ENCODE peak calls at places on chromosomes 13 and 19, in nine cellular contexts. O, K, Z, G, I, D, C, Y and N are unnamed samples.

GRCh38 chr19:12867120-12868099 is 13.8 kb downstream of the DNASE2 start:
- DNase-seq in O (peak; percentile 66), K (no peak), Z (no peak), G (peak; percentile 55), I (peak; percentile 88), D (peak; percentile 85), C (no peak), Y (peak; percentile 73), N (peak; percentile 21)

GRCh38 chr13:97573011-97573410 is 139.0 kb downstream of the RAP2A start:
- DNase-seq in O (no peak), K (no peak), Z (no peak), G (no peak), I (no peak), D (no peak), C (no peak), Y (no peak), N (no peak)

GRCh38 chr13:113837554-113838355 is 26.1 kb downstream of the GAS6 start:
- DNase-seq in O (no peak), K (peak; percentile 49), Z (peak; percentile 97), G (peak; percentile 99), I (no peak), D (peak; percentile 98), C (peak; percentile 81), Y (no peak), N (peak; percentile 100)

GRCh38 chr13:100673831-100674362 is 698 bp downstream of the TMTC4 start:
- DNase-seq in O (peak; percentile 17), K (peak; percentile 83), Z (no peak), G (peak; percentile 92), I (no peak), D (peak; percentile 86), C (no peak), Y (peak; percentile 52), N (peak; percentile 79)

GRCh38 chr19:55285225-55285890 is 1.6 kb downstream of the BRSK1 start:
- DNase-seq in O (no peak), K (no peak), Z (no peak), G (no peak), I (no peak), D (no peak), C (peak; percentile 9), Y (no peak), N (no peak)

GRCh38 chr19:8489591-8490394 is 12.6 kb downstream of the PRAM1 start:
- DNase-seq in O (no peak), K (no peak), Z (no peak), G (no peak), I (no peak), D (peak; percentile 55), C (no peak), Y (no peak), N (no peak)

GRCh38 chr19:18895038-18895827 is 725 bp downstream of the CERS1 start:
- DNase-seq in O (no peak), K (peak; percentile 71), Z (no peak), G (no peak), I (peak; percentile 77), D (peak; percentile 73), C (peak; percentile 94), Y (no peak), N (peak; percentile 84)

GRCh38 chr13:37540228-37540627 is 58.3 kb downstream of the POSTN start:
- DNase-seq in O (no peak), K (no peak), Z (no peak), G (peak; percentile 76), I (no peak), D (no peak), C (no peak), Y (no peak), N (peak; percentile 52)

GRCh38 chr13:43269037-43269476 is 245.7 kb downstream of the DNAJC15 start:
- DNase-seq in O (no peak), K (no peak), Z (peak; percentile 68), G (peak; percentile 99), I (no peak), D (no peak), C (no peak), Y (no peak), N (peak; percentile 64)

GRCh38 chr19:35773020-35773809 is 2.1 kb upstream of the ARHGAP33 start:
- DNase-seq in O (no peak), K (no peak), Z (no peak), G (no peak), I (no peak), D (no peak), C (no peak), Y (no peak), N (no peak)

GRCh38 chr19:42634409-42635232 is 39.9 kb upstream of the CEACAM8 start:
- DNase-seq in O (peak; percentile 1), K (no peak), Z (no peak), G (peak; percentile 38), I (peak; percentile 75), D (no peak), C (no peak), Y (peak; percentile 56), N (peak; percentile 40)

GRCh38 chr19:9877775-9878510 is 42.8 kb downstream of the PIN1 start:
- DNase-seq in O (no peak), K (no peak), Z (no peak), G (peak; percentile 63), I (no peak), D (no peak), C (no peak), Y (no peak), N (no peak)

GRCh38 chr19:45217193-45217956 is 27.8 kb downstream of the EXOC3L2 start:
- DNase-seq in O (no peak), K (no peak), Z (no peak), G (no peak), I (peak; percentile 25), D (peak; percentile 50), C (no peak), Y (no peak), N (no peak)

GRCh38 chr13:76969488-76970365 is 21.4 kb downstream of the ACOD1 start:
- DNase-seq in O (no peak), K (no peak), Z (no peak), G (peak; percentile 19), I (no peak), D (no peak), C (no peak), Y (no peak), N (no peak)

GRCh38 chr19:6705931-6706632 is 14.4 kb downstream of the C3 start:
- DNase-seq in O (no peak), K (no peak), Z (no peak), G (no peak), I (no peak), D (peak; percentile 31), C (no peak), Y (no peak), N (no peak)

GRCh38 chr13:93559718-93560117 is 333.1 kb downstream of the GPC6 start:
- DNase-seq in O (no peak), K (no peak), Z (no peak), G (peak; percentile 74), I (no peak), D (no peak), C (no peak), Y (no peak), N (peak; percentile 33)

GRCh38 chr13:101945435-101945834 is 456.4 kb downstream of the FGF14 start:
- DNase-seq in O (no peak), K (peak; percentile 64), Z (no peak), G (peak; percentile 10), I (no peak), D (no peak), C (no peak), Y (no peak), N (no peak)